ENCODE peak calls at places on chromosome 6, in nine cellular contexts. T, W, I, G, O, R, D, B and P are unnamed samples.

GRCh38 chr6:113423956-113424355 is 433.2 kb upstream of the MARCKS start:
- DNase-seq in D (no peak), B (no peak), O (no peak), T (no peak), R (no peak), G (no peak), W (no peak), I (no peak), P (no peak)

GRCh38 chr6:11085758-11086435 is 7.7 kb upstream of the SMIM13 start:
- DNase-seq in G (no peak), B (no peak), D (no peak), I (peak), O (peak), R (peak), W (no peak), T (peak), P (no peak)

GRCh38 chr6:84340422-84340821 is 113.0 kb upstream of the CEP162 start:
- DNase-seq in O (no peak), D (no peak), B (no peak), R (no peak), T (no peak), G (no peak), W (no peak), I (no peak), P (no peak)

GRCh38 chr6:36455486-36456027 is 12.8 kb downstream of the KCTD20 start:
- DNase-seq in W (no peak), B (no peak), T (no peak), I (no peak), D (no peak), R (no peak), O (no peak), G (no peak), P (no peak)

GRCh38 chr6:167341665-167342655 is 17.1 kb downstream of the TTLL2 start:
- DNase-seq in W (no peak), R (no peak), O (no peak), G (no peak), B (no peak), D (no peak), T (peak), I (no peak), P (no peak)

GRCh38 chr6:29720863-29721262 is 2.4 kb upstream of the HLA-F start:
- DNase-seq in G (no peak), I (no peak), T (peak), R (no peak), D (no peak), W (no peak), O (no peak), B (no peak), P (peak)

GRCh38 chr6:166078294-166078693 is 89.4 kb downstream of the TBXT start:
- DNase-seq in W (no peak), G (no peak), B (no peak), O (peak), T (no peak), I (peak), D (no peak), R (peak), P (no peak)

GRCh38 chr6:105592329-105592728 is 189.4 kb upstream of the PREP start:
- DNase-seq in I (peak), R (peak), G (no peak), O (peak), D (no peak), B (no peak), T (no peak), W (no peak), P (no peak)

GRCh38 chr6:1131285-1132079 is 180.4 kb upstream of the FOXQ1 start:
- DNase-seq in T (no peak), G (no peak), I (peak), D (no peak), B (no peak), W (no peak), O (peak), R (peak), P (no peak)

GRCh38 chr6:148217921-148218320 is 124.7 kb upstream of the SASH1 start:
- DNase-seq in T (no peak), B (no peak), R (no peak), D (no peak), O (no peak), I (no peak), G (no peak), W (no peak), P (no peak)

GRCh38 chr6:21441386-21441785 is 152.2 kb upstream of the SOX4 start:
- DNase-seq in D (no peak), I (no peak), T (no peak), B (no peak), O (peak), G (no peak), R (no peak), W (no peak), P (no peak)

GRCh38 chr6:1651362-1651761 is 41.6 kb downstream of the FOXC1 start:
- DNase-seq in B (no peak), O (no peak), R (no peak), D (no peak), W (no peak), I (no peak), T (no peak), G (no peak), P (no peak)

GRCh38 chr6:38517005-38517404 is 122.7 kb downstream of the BTBD9 start:
- DNase-seq in D (no peak), W (no peak), I (peak), G (no peak), T (no peak), B (no peak), R (no peak), O (peak), P (no peak)

GRCh38 chr6:55046869-55047422 is 127.4 kb upstream of the HCRTR2 start:
- DNase-seq in R (peak), I (no peak), T (peak), B (no peak), G (no peak), W (no peak), D (no peak), O (peak), P (no peak)

GRCh38 chr6:157121897-157122296 is 201.4 kb downstream of the TMEM242 start:
- DNase-seq in T (no peak), G (no peak), R (no peak), B (no peak), O (no peak), I (no peak), W (no peak), D (no peak), P (no peak)

GRCh38 chr6:154514481-154514880 is 4.0 kb upstream of the CNKSR3 start:
- DNase-seq in I (no peak), G (no peak), B (no peak), W (no peak), T (no peak), D (no peak), R (no peak), O (no peak), P (no peak)

GRCh38 chr6:154516276-154516675 is 5.8 kb upstream of the CNKSR3 start:
- DNase-seq in W (no peak), O (no peak), G (no peak), T (no peak), D (no peak), R (no peak), B (no peak), I (no peak), P (no peak)

GRCh38 chr6:154518386-154518785 is 7.9 kb upstream of the CNKSR3 start:
- DNase-seq in W (no peak), O (no peak), R (no peak), B (no peak), G (no peak), I (no peak), T (no peak), D (no peak), P (no peak)

GRCh38 chr6:154513601-154514320 is 3.3 kb upstream of the CNKSR3 start:
- DNase-seq in T (peak), B (no peak), G (no peak), O (no peak), D (no peak), I (no peak), W (peak), R (no peak), P (no peak)

GRCh38 chr6:154515808-154516207 is 5.3 kb upstream of the CNKSR3 start:
- DNase-seq in O (no peak), I (peak), R (no peak), G (no peak), W (no peak), D (no peak), B (no peak), T (no peak), P (no peak)
- H3K4me2 ChIP-seq in O (peak), I (peak), R (peak), G (no peak), W (no peak), D (no peak), B (no peak), T (no peak), P (no peak)

DNA sequence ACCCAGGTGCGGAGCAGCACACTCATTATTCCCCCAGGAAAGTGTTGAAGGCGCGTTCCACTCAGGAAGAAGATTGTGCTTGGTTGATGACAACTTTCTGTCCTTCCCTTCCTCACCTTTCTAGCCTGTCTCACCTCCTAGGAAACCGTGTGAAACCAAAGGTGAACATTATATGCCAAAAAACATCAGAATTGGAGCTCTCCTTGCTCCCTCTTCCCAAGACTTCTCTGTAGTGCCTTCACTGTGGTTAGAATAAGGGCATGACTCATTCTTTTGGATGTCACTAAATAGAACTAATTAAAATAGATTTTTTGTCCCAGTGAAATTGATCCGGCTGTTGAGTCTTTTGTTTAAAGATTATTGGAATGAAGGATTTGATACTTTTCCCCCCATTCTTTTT is 143.1 kb upstream of the AKAP12 start:
- DNase-seq in D (no peak), R (peak), O (peak), G (no peak), T (no peak), W (no peak), B (no peak), I (peak), P (no peak)
- H3K9ac ChIP-seq in D (no peak), R (no peak), O (no peak), G (no peak), T (no peak), W (no peak), B (no peak), I (no peak), P (no peak)

GRCh38 chr6:14004258-14004657 is 79.5 kb downstream of the RNF182 start:
- DNase-seq in I (no peak), D (no peak), R (no peak), T (no peak), B (no peak), W (no peak), O (no peak), G (no peak), P (no peak)

GRCh38 chr6:14012313-14013036 is 87.7 kb downstream of the RNF182 start:
- DNase-seq in O (no peak), I (no peak), T (no peak), B (no peak), G (no peak), D (no peak), W (no peak), R (no peak), P (no peak)

GRCh38 chr6:14010275-14010674 is 85.5 kb downstream of the RNF182 start:
- DNase-seq in O (no peak), W (no peak), R (no peak), T (no peak), D (no peak), I (no peak), B (no peak), G (no peak), P (no peak)

GRCh38 chr6:14008809-14009208 is 84.1 kb downstream of the RNF182 start:
- DNase-seq in O (no peak), I (no peak), B (no peak), W (no peak), R (no peak), D (no peak), T (no peak), G (no peak), P (no peak)

DNA sequence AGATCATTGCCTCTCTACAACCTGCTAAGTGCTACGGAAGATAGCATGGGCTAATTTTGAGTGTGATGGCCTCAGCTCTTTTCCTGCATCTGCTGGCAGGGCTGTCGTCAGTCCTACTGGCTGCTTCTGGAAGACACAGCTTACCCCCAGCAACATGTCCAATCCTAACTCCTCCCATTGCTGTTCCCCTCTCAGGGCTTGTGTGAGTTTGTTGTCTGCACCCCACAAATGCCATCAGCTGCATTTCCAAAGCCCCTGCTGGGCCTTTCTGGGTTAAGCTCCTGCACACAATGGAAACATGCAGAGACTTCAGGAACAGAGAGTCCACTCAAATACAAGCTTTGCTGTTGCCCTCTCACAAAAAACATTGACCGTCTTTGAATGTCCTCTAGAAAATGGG is 84.7 kb downstream of the RNF182 start:
- DNase-seq in I (no peak), D (no peak), T (no peak), B (no peak), O (no peak), W (no peak), G (peak), R (no peak), P (no peak)
- H3K4me2 ChIP-seq in I (no peak), D (no peak), T (no peak), B (no peak), O (no peak), W (no peak), G (peak), R (no peak), P (no peak)

GRCh38 chr6:144294016-144294415 is 8.9 kb downstream of the UTRN start:
- DNase-seq in D (no peak), R (peak), G (no peak), I (peak), W (no peak), O (peak), B (no peak), T (no peak), P (no peak)
- H3K9ac ChIP-seq in D (no peak), R (no peak), G (no peak), I (no peak), W (no peak), O (no peak), B (no peak), T (no peak), P (no peak)